ENCODE peak calls at places on chromosomes 1 and 21, in ten cellular contexts. G is A549, X is uterus, Y is stomach, R is heart right ventricle, C is heart left ventricle, Q is ovary, B is IMR-90, M is breast epithelium, F is neuronal stem cell. L is an unnamed sample.

GRCh38 chr1:172630868-172631267 is 28.0 kb upstream of the FASLG start:
- DNase-seq in Q (no peak), M (no peak), Y (no peak), G (no peak), C (no peak), R (no peak), X (no peak), B (peak; percentile 62), F (no peak), L (no peak)

GRCh38 chr1:172976222-172977041 is 74.3 kb downstream of the TNFSF18 start:
- DNase-seq in B (peak; percentile 87), C (no peak), X (no peak), Y (peak; percentile 64), Q (no peak), F (no peak), M (no peak), R (no peak), G (peak; percentile 66), L (peak; percentile 15)

GRCh38 chr1:29655145-29655544 is 418.8 kb downstream of the PTPRU start:
- DNase-seq in F (no peak), X (no peak), M (no peak), Y (peak; percentile 10), C (no peak), B (no peak), R (no peak), G (no peak), Q (no peak), L (no peak)

GRCh38 chr1:27349784-27350672 is 8.2 kb downstream of the SYTL1 start:
- DNase-seq in R (peak; percentile 69), Q (peak; percentile 79), C (peak; percentile 80), M (peak; percentile 51), B (peak; percentile 60), G (peak; percentile 70), Y (peak; percentile 79), X (no peak), F (peak; percentile 60), L (peak; percentile 88)

GRCh38 chr21:37273440-37273839 is 6.3 kb upstream of the VPS26C start:
- DNase-seq in G (no peak), Q (no peak), M (no peak), X (no peak), C (no peak), R (no peak), B (no peak), Y (no peak), F (no peak), L (no peak)

GRCh38 chr1:194959795-194960194 is 1648.4 kb downstream of the KCNT2 start:
- DNase-seq in R (no peak), B (no peak), G (no peak), X (no peak), Y (no peak), C (no peak), M (no peak), F (no peak), Q (no peak), L (no peak)

GRCh38 chr1:111615874-111616715 is 3.5 kb upstream of the RAP1A start:
- DNase-seq in F (no peak), R (no peak), X (no peak), C (no peak), Q (no peak), Y (no peak), M (no peak), B (peak; percentile 32), G (no peak), L (no peak)

GRCh38 chr1:24955161-24955560 is 25.1 kb upstream of the RUNX3 start:
- DNase-seq in X (no peak), Q (no peak), Y (no peak), B (peak; percentile 83), G (no peak), C (no peak), F (no peak), M (no peak), R (no peak), L (no peak)

GRCh38 chr21:39077816-39078215 is 105.4 kb downstream of the PSMG1 start:
- DNase-seq in G (no peak), F (no peak), C (no peak), X (no peak), B (no peak), Q (no peak), M (no peak), Y (no peak), R (no peak), L (no peak)

GRCh38 chr1:154993572-154994268 is at the start of gene LENEP:
- DNase-seq in B (no peak), M (no peak), C (no peak), Y (no peak), X (no peak), Q (peak; percentile 35), R (no peak), G (no peak), F (no peak), L (no peak)

GRCh38 chr1:159970932-159971342 is 16.9 kb upstream of the SLAMF9 start:
- DNase-seq in X (no peak), B (no peak), R (no peak), M (no peak), Y (no peak), Q (no peak), F (no peak), C (no peak), G (no peak), L (peak; percentile 33)

GRCh38 chr1:8211620-8212442 is 106.1 kb upstream of the SLC45A1 start:
- DNase-seq in F (no peak), R (no peak), C (no peak), Q (no peak), M (peak; percentile 82), G (peak; percentile 57), B (peak; percentile 99), Y (peak; percentile 37), X (no peak), L (no peak)

GRCh38 chr1:101463195-101463594 is 226.4 kb downstream of the S1PR1 start:
- DNase-seq in Y (no peak), X (no peak), Q (no peak), M (no peak), C (no peak), R (no peak), G (no peak), B (no peak), F (no peak), L (no peak)

GRCh38 chr1:117534995-117535467 is 70.8 kb upstream of the TENT5C start:
- DNase-seq in M (no peak), C (no peak), X (peak; percentile 20), B (peak; percentile 72), Q (peak; percentile 41), R (no peak), F (peak; percentile 53), Y (peak; percentile 65), G (peak; percentile 5), L (no peak)

GRCh38 chr1:29513357-29513756 is 277.0 kb downstream of the PTPRU start:
- DNase-seq in C (no peak), F (no peak), Q (no peak), B (peak; percentile 70), Y (peak; percentile 51), X (no peak), G (peak; percentile 21), R (no peak), M (no peak), L (no peak)

GRCh38 chr1:153793261-153793972 is 18.2 kb downstream of the SLC27A3 start:
- DNase-seq in C (no peak), G (no peak), B (no peak), F (peak; percentile 58), M (no peak), R (no peak), Y (no peak), X (no peak), Q (no peak), L (no peak)

GRCh38 chr1:43994071-43994470 is 2.7 kb downstream of the CCDC24 start:
- DNase-seq in R (no peak), F (no peak), G (no peak), C (no peak), M (no peak), X (no peak), Y (no peak), Q (no peak), B (no peak), L (no peak)

GRCh38 chr1:26288311-26288941 is 8.5 kb downstream of the SH3BGRL3 start:
- DNase-seq in R (no peak), F (no peak), C (no peak), Y (no peak), M (no peak), X (no peak), G (no peak), Q (no peak), B (peak; percentile 30), L (no peak)
- H3K27ac ChIP-seq in R (no peak overlapping the region), F (no peak overlapping the region), C (peak overlapping the region; percentile 16), Y (peak overlapping the region; percentile 71), M (no peak overlapping the region), X (no peak overlapping the region), G (no peak overlapping the region), Q (no peak overlapping the region), B (no peak overlapping the region), L (no peak overlapping the region)

GRCh38 chr1:201752333-201752732 is 76.6 kb upstream of the IPO9 start:
- DNase-seq in G (no peak), M (no peak), Q (no peak), Y (no peak), B (no peak), R (no peak), F (no peak), C (no peak), X (no peak), L (no peak)
- H3K9me3 ChIP-seq in G (no peaks in the 10 kb centered on the region), M (no peaks in the 10 kb centered on the region), Q (no peaks in the 10 kb centered on the region), Y (no peaks in the 10 kb centered on the region), B (no peaks in the 10 kb centered on the region), R (no peaks in the 10 kb centered on the region), F (no peaks in the 10 kb centered on the region), C (no peaks in the 10 kb centered on the region), X (no peaks in the 10 kb centered on the region), L (no peaks in the 10 kb centered on the region)

GRCh38 chr1:114024049-114024448 is 44.8 kb downstream of the OLFML3 start:
- DNase-seq in R (no peak), F (peak; percentile 52), Y (no peak), M (no peak), X (no peak), B (no peak), C (no peak), G (no peak), Q (peak; percentile 39), L (no peak)
- H3K4me3 ChIP-seq in R (no peak overlapping the region), F (no peak overlapping the region), Y (no peak overlapping the region), M (no peak overlapping the region), X (no peak overlapping the region), B (no peak overlapping the region), C (no peak overlapping the region), G (no peak overlapping the region), Q (no peak overlapping the region), L (no peak overlapping the region)

GRCh38 chr1:56912325-56912724 is 53.5 kb downstream of the C8B start:
- DNase-seq in X (no peak), Y (no peak), C (no peak), Q (no peak), B (no peak), R (no peak), G (no peak), F (no peak), M (no peak), L (no peak)

GRCh38 chr1:56917356-56917755 is 48.5 kb downstream of the C8B start:
- DNase-seq in B (no peak), Y (no peak), M (no peak), Q (no peak), C (no peak), X (no peak), F (no peak), G (no peak), R (no peak), L (no peak)

GRCh38 chr1:56916630-56917029 is 49.2 kb downstream of the C8B start:
- DNase-seq in X (no peak), M (no peak), F (no peak), B (no peak), Q (no peak), Y (no peak), G (no peak), C (no peak), R (no peak), L (no peak)

GRCh38 chr1:56911539-56911938 is 54.3 kb downstream of the C8B start:
- DNase-seq in Q (no peak), G (no peak), F (no peak), X (no peak), B (no peak), M (no peak), Y (no peak), C (no peak), R (no peak), L (no peak)

GRCh38 chr1:56915960-56916359 is 49.9 kb downstream of the C8B start:
- DNase-seq in R (peak; percentile 31), C (no peak), X (no peak), G (no peak), M (no peak), Y (peak; percentile 66), B (no peak), Q (no peak), F (no peak), L (no peak)
- H3K27ac ChIP-seq in R (no peak overlapping the region), C (no peak overlapping the region), X (no peak overlapping the region), G (no peak overlapping the region), M (no peak overlapping the region), Y (no peak overlapping the region), B (no peak overlapping the region), Q (no peak overlapping the region), F (no peak overlapping the region), L (no peak overlapping the region)